ENCODE peak calls at places on chromosomes 6 and 20, in seven cellular contexts. X, M, Y, W, O, J and R are unnamed samples.
A peak's percentile ranks its signal among the peaks of the same experiment; 100 is the strongest.

GRCh38 chr20:31691646-31692275 is 30.9 kb downstream of the BCL2L1 start:
- DNase-seq in X (peak; percentile 59), M (no peak), Y (no peak), W (no peak), O (no peak), J (no peak), R (no peak)

GRCh38 chr6:125377621-125378020 is 75.9 kb upstream of the HDDC2 start:
- DNase-seq in X (peak; percentile 17), M (no peak), Y (peak; percentile 69), W (no peak), O (no peak), J (no peak), R (no peak)

GRCh38 chr6:139625998-139626975 is 251.8 kb upstream of the CITED2 start:
- DNase-seq in X (no peak), M (no peak), Y (peak; percentile 98), W (peak; percentile 27), O (no peak), J (no peak), R (no peak)

GRCh38 chr6:40011844-40012243 is 77.6 kb upstream of the MOCS1 start:
- DNase-seq in X (no peak), M (no peak), Y (no peak), W (no peak), O (no peak), J (no peak), R (no peak)

GRCh38 chr20:46277602-46278001 is 30.7 kb downstream of the CDH22 start:
- DNase-seq in X (no peak), M (no peak), Y (no peak), W (no peak), O (no peak), J (no peak), R (no peak)

GRCh38 chr6:31763617-31763940 is 1.1 kb downstream of the SAPCD1 start:
- DNase-seq in X (peak; percentile 21), M (no peak), Y (no peak), W (no peak), O (no peak), J (no peak), R (no peak)

GRCh38 chr20:49345538-49345937 is 67.7 kb upstream of the ZNFX1 start:
- DNase-seq in X (peak; percentile 32), M (peak; percentile 88), Y (no peak), W (peak; percentile 57), O (no peak), J (no peak), R (no peak)

GRCh38 chr20:59032023-59032712 is at the start of gene ATP5F1E:
- DNase-seq in X (peak; percentile 89), M (peak; percentile 97), Y (peak; percentile 98), W (peak; percentile 96), O (peak; percentile 98), J (no peak), R (peak; percentile 87)

GRCh38 chr6:9131616-9132015 is 696.3 kb upstream of the SLC35B3 start:
- DNase-seq in X (peak; percentile 6), M (no peak), Y (no peak), W (no peak), O (peak; percentile 53), J (no peak), R (no peak)

GRCh38 chr6:96468681-96469224 is 52.9 kb upstream of the UFL1 start:
- DNase-seq in X (no peak), M (no peak), Y (peak; percentile 34), W (no peak), O (no peak), J (no peak), R (no peak)

GRCh38 chr6:39153766-39154397 is 38.9 kb upstream of the SAYSD1 start:
- DNase-seq in X (no peak), M (peak; percentile 28), Y (no peak), W (no peak), O (no peak), J (no peak), R (no peak)

GRCh38 chr6:1015819-1016218 is 296.1 kb upstream of the FOXQ1 start:
- DNase-seq in X (no peak), M (no peak), Y (peak; percentile 16), W (no peak), O (peak; percentile 14), J (no peak), R (no peak)

GRCh38 chr6:87281426-87281825 is 41.0 kb upstream of the SMIM8 start:
- DNase-seq in X (no peak), M (no peak), Y (no peak), W (no peak), O (no peak), J (no peak), R (no peak)

GRCh38 chr6:27495386-27496135 is 22.7 kb upstream of the ZNF184 start:
- DNase-seq in X (peak; percentile 91), M (no peak), Y (peak; percentile 90), W (peak; percentile 50), O (peak; percentile 12), J (no peak), R (no peak)

GRCh38 chr6:32298632-32299336 is 72.9 kb downstream of the TSBP1 start:
- DNase-seq in X (peak; percentile 54), M (no peak), Y (no peak), W (no peak), O (no peak), J (no peak), R (no peak)

GRCh38 chr6:14037402-14038277 is 79.9 kb upstream of the CD83 start:
- DNase-seq in X (peak; percentile 80), M (no peak), Y (no peak), W (peak; percentile 26), O (no peak), J (no peak), R (no peak)

GRCh38 chr6:85368631-85369030 is 81.3 kb upstream of the NT5E start:
- DNase-seq in X (no peak), M (no peak), Y (no peak), W (no peak), O (no peak), J (no peak), R (no peak)

GRCh38 chr6:11432091-11432490 is 105.5 kb upstream of the TMEM170B start:
- DNase-seq in X (no peak), M (no peak), Y (no peak), W (no peak), O (no peak), J (no peak), R (no peak)

GRCh38 chr20:58993332-58994248 is 12.5 kb downstream of the NELFCD start:
- DNase-seq in X (no peak), M (peak; percentile 62), Y (no peak), W (peak; percentile 7), O (no peak), J (no peak), R (no peak)

GRCh38 chr20:45059022-45059728 is 41.8 kb downstream of the KCNS1 start:
- DNase-seq in X (peak; percentile 51), M (no peak), Y (no peak), W (no peak), O (no peak), J (no peak), R (no peak)

GRCh38 chr6:44284867-44285266 is 14.6 kb downstream of the TMEM151B start:
- DNase-seq in X (no peak), M (no peak), Y (no peak), W (no peak), O (no peak), J (no peak), R (no peak)

GRCh38 chr6:166744654-166745134 is 117.6 kb upstream of the RPS6KA2 start:
- DNase-seq in X (no peak), M (peak; percentile 76), Y (no peak), W (no peak), O (no peak), J (peak; percentile 70), R (no peak)
- TF ChIP-seq POLR2A in X (no peak), M (no peak), Y (no peak), W (no peak), O (no peak), J (no peak), R (no peak)

GRCh38 chr6:36929152-36929551 is 25.4 kb upstream of the PI16 start:
- DNase-seq in X (no peak), M (no peak), Y (no peak), W (no peak), O (no peak), J (no peak), R (no peak)

GRCh38 chr6:36927114-36927513 is 27.4 kb upstream of the PI16 start:
- DNase-seq in X (no peak), M (no peak), Y (no peak), W (no peak), O (no peak), J (no peak), R (no peak)

GRCh38 chr6:36929607-36930006 is 24.9 kb upstream of the PI16 start:
- DNase-seq in X (peak; percentile 82), M (no peak), Y (no peak), W (no peak), O (no peak), J (no peak), R (no peak)

GRCh38 chr6:36927691-36928546 is 26.6 kb upstream of the PI16 start:
- DNase-seq in X (peak; percentile 39), M (no peak), Y (no peak), W (no peak), O (no peak), J (no peak), R (no peak)

GRCh38 chr6:36928547-36928918 is 26.0 kb upstream of the PI16 start:
- DNase-seq in X (no peak), M (no peak), Y (no peak), W (no peak), O (no peak), J (no peak), R (no peak)
- TF ChIP-seq POLR2A in X (no peak), M (no peak), Y (no peak), W (no peak), O (no peak), J (no peak), R (no peak)

GRCh38 chr6:151242420-151242841 is 2.7 kb downstream of the AKAP12 start:
- DNase-seq in X (no peak), M (no peak), Y (no peak), W (no peak), O (peak; percentile 88), J (no peak), R (no peak)

GRCh38 chr6:151239603-151240035 is at the start of gene AKAP12:
- DNase-seq in X (peak; percentile 45), M (no peak), Y (no peak), W (peak; percentile 68), O (peak; percentile 14), J (no peak), R (no peak)

GRCh38 chr6:151240036-151240685 is 394 bp downstream of the AKAP12 start:
- DNase-seq in X (peak; percentile 64), M (peak; percentile 83), Y (no peak), W (peak; percentile 85), O (peak; percentile 83), J (no peak), R (peak; percentile 34)

GRCh38 chr6:151241853-151242252 is 2.1 kb downstream of the AKAP12 start:
- DNase-seq in X (no peak), M (no peak), Y (no peak), W (no peak), O (no peak), J (no peak), R (no peak)

GRCh38 chr6:151240861-151241642 is 1.3 kb downstream of the AKAP12 start:
- DNase-seq in X (peak; percentile 73), M (no peak), Y (no peak), W (peak; percentile 65), O (peak; percentile 66), J (no peak), R (peak; percentile 16)
- TF ChIP-seq POLR2A in X (no peak), M (no peak), Y (no peak), W (no peak), O (peak; percentile 2), J (no peak), R (no peak)

DNA sequence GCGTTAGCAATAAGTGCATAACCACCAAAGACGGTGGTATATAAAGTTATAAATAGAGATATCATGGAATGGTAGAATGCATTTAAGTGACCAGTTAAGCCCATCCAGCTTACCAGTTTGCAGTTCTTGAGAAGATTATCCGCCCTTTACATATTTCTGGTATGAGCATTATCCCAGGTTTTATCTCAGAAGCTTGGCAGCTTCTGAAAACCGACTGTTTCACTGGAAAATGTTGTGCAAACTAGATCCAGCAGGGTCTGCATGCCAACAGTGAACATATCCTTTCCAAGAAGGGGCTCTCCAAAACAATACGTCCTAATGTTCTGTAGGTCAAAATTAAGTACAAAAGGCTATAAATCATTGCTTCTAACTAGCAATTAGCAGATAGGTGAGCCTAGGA is 29.5 kb upstream of the SHLD1 start:
- DNase-seq in X (peak; percentile 41), M (no peak), Y (no peak), W (no peak), O (no peak), J (no peak), R (no peak)
- TF ChIP-seq POLR2A in X (no peak), M (no peak), Y (no peak), W (no peak), O (no peak), J (no peak), R (no peak)